ENCODE peak calls at places on chromosomes 7 and 10, in nine cellular contexts. L is stomach, C is GM23338, J is K562, Z is transverse colon, G is HepG2, B is Panc1, E is spleen, H is H1. D is an unnamed sample.

GRCh38 chr7:44308741-44309270 is 16.6 kb downstream of the CAMK2B start:
- DNase-seq in L (peak; percentile 22), C (no peak), J (no peak), Z (no peak), G (no peak), B (no peak), E (peak; percentile 72), H (peak; percentile 62), D (peak; percentile 75)

GRCh38 chr10:114151486-114151885 is 22.5 kb downstream of the CCDC186 start:
- DNase-seq in L (no peak), C (no peak), J (no peak), Z (no peak), G (peak; percentile 21), B (peak; percentile 75), E (no peak), H (no peak), D (no peak)

GRCh38 chr7:77403957-77404356 is 12.2 kb downstream of the GSAP start:
- DNase-seq in L (no peak), C (no peak), J (no peak), Z (no peak), G (no peak), B (no peak), E (no peak), H (no peak), D (no peak)

GRCh38 chr7:75740846-75741497 is 2.2 kb upstream of the HIP1 start:
- DNase-seq in L (peak; percentile 29), C (peak; percentile 60), J (peak; percentile 84), Z (peak; percentile 57), G (peak; percentile 40), B (no peak), E (no peak), H (peak; percentile 50), D (no peak)

GRCh38 chr7:105013818-105014724 is at the start of gene KMT2E:
- DNase-seq in L (peak; percentile 92), C (peak; percentile 89), J (peak; percentile 96), Z (peak; percentile 91), G (peak; percentile 69), B (no peak), E (peak; percentile 98), H (peak; percentile 93), D (peak; percentile 96)

GRCh38 chr7:106536079-106536478 is 124.9 kb downstream of the CCDC71L start:
- DNase-seq in L (no peak), C (no peak), J (no peak), Z (no peak), G (no peak), B (no peak), E (no peak), H (no peak), D (no peak)

GRCh38 chr7:1708640-1709249 is 38.7 kb downstream of the ELFN1 start:
- DNase-seq in L (no peak), C (no peak), J (no peak), Z (no peak), G (no peak), B (no peak), E (peak; percentile 52), H (peak; percentile 26), D (no peak)

GRCh38 chr7:22730921-22731654 is 4.1 kb downstream of the IL6 start:
- DNase-seq in L (no peak), C (no peak), J (no peak), Z (no peak), G (no peak), B (peak; percentile 83), E (no peak), H (no peak), D (no peak)

GRCh38 chr7:4270941-4271715 is 411.0 kb upstream of the FOXK1 start:
- DNase-seq in L (no peak), C (peak; percentile 27), J (no peak), Z (no peak), G (no peak), B (no peak), E (peak; percentile 64), H (peak; percentile 43), D (peak; percentile 79)

GRCh38 chr7:157753713-157754415 is 417.1 kb downstream of the DNAJB6 start:
- DNase-seq in L (no peak), C (no peak), J (no peak), Z (no peak), G (no peak), B (no peak), E (no peak), H (no peak), D (no peak)

GRCh38 chr10:18955041-18955440 is 93.6 kb upstream of the MALRD1 start:
- DNase-seq in L (no peak), C (no peak), J (no peak), Z (no peak), G (no peak), B (no peak), E (no peak), H (no peak), D (no peak)

GRCh38 chr7:28062197-28062988 is 118.2 kb downstream of the JAZF1 start:
- DNase-seq in L (peak; percentile 68), C (peak; percentile 93), J (peak; percentile 65), Z (peak; percentile 73), G (peak; percentile 40), B (peak; percentile 43), E (peak; percentile 88), H (peak; percentile 86), D (no peak)

GRCh38 chr10:69413221-69413865 is 3.4 kb downstream of the TACR2 start:
- DNase-seq in L (peak; percentile 66), C (peak; percentile 95), J (peak; percentile 79), Z (peak; percentile 63), G (peak; percentile 41), B (no peak), E (peak; percentile 66), H (peak; percentile 83), D (peak; percentile 95)

GRCh38 chr7:112481337-112481736 is 546 bp downstream of the LSMEM1 start:
- DNase-seq in L (no peak), C (no peak), J (no peak), Z (no peak), G (no peak), B (no peak), E (no peak), H (no peak), D (no peak)

DNA sequence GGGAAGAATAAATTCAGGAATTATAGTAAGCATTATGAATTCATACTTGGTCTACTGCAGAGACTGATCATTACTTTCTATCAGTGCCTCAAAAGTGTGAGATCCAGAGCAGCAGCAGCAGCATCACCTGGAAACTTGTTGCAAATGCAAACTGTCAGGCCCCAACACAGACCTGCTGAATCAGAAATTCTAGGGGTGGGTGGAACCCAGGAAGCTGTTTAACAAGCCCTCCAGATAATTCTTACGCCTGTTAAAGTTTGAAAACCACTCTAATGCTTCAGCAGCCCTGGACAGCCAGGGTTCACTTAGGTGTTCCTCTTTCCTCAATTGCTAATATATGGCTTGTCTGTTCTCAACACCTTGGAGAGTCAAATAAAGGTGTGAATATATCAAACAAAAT is 19.5 kb downstream of the CACUL1 start:
- DNase-seq in L (no peak), C (peak; percentile 43), J (peak; percentile 21), Z (no peak), G (no peak), B (no peak), E (no peak), H (no peak), D (no peak)
- H3K4me1 ChIP-seq in L (peaks cover 99% of the 10 kb centered on the region), C (peaks cover 42% of the 10 kb centered on the region), J (peaks cover 7% of the 10 kb centered on the region), Z (peaks cover 97% of the 10 kb centered on the region), G (peaks cover 39% of the 10 kb centered on the region), B (peaks cover 22% of the 10 kb centered on the region), E (peaks cover 100% of the 10 kb centered on the region), H (no peaks in the 10 kb centered on the region), D (peaks cover 61% of the 10 kb centered on the region)

GRCh38 chr10:78316451-78316931 is 282.8 kb downstream of the RPS24 start:
- DNase-seq in L (no peak), C (no peak), J (no peak), Z (no peak), G (no peak), B (no peak), E (no peak), H (peak; percentile 31), D (peak; percentile 88)
- TF ChIP-seq POLR2AphosphoS5 in L (no peak), C (no peak), J (no peak), Z (peak; percentile 10), G (no peak), B (no peak), E (no peak), H (no peak), D (no peak)

GRCh38 chr7:36280840-36281812 is 108.5 kb upstream of the ANLN start:
- DNase-seq in L (peak; percentile 69), C (peak; percentile 69), J (peak; percentile 22), Z (peak; percentile 73), G (no peak), B (peak; percentile 86), E (no peak), H (no peak), D (no peak)
- H3K27ac ChIP-seq in L (peak overlapping the region; percentile 58), C (peak overlapping the region; percentile 84), J (no peak overlapping the region), Z (peak overlapping the region; percentile 70), G (no peak overlapping the region), B (peak overlapping the region; percentile 99), E (no peak overlapping the region), H (peak overlapping the region; percentile 77), D (peak overlapping the region; percentile 76)

GRCh38 chr7:98360221-98361124 is 40.4 kb downstream of the BAIAP2L1 start:
- DNase-seq in L (peak; percentile 43), C (peak; percentile 58), J (peak; percentile 83), Z (peak; percentile 74), G (peak; percentile 51), B (no peak), E (peak; percentile 51), H (no peak), D (no peak)
- H3K4me1 ChIP-seq in L (peaks cover 26% of the 10 kb centered on the region), C (peaks cover 26% of the 10 kb centered on the region), J (peaks cover 21% of the 10 kb centered on the region), Z (peaks cover 39% of the 10 kb centered on the region), G (peaks cover 29% of the 10 kb centered on the region), B (peaks cover 78% of the 10 kb centered on the region), E (peaks cover 8% of the 10 kb centered on the region), H (peaks cover 10% of the 10 kb centered on the region), D (no peaks in the 10 kb centered on the region)

DNA sequence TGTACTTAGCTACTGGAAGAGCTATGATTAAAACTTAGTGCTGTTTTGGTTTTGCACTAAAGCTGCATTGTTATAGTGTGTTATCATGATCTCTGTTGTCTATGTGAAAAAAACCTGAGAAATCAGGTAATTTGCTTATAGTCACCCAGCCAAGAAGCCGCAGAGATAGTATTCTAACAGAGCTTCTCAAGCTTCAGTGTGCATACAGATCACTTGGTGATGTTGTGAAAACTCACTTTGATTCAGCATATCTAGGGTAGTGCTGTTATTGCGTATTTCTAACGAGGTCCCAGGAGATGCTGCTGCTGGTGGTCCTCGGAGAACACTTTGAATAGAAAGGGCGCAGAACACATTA is 68.5 kb upstream of the PDCD4 start:
- DNase-seq in L (no peak), C (no peak), J (no peak), Z (no peak), G (no peak), B (no peak), E (no peak), H (no peak), D (no peak)
- TF ChIP-seq POLR2AphosphoS5 in L (no peak), C (no peak), J (no peak), Z (no peak), G (no peak), B (no peak), E (no peak), H (no peak), D (no peak)

DNA sequence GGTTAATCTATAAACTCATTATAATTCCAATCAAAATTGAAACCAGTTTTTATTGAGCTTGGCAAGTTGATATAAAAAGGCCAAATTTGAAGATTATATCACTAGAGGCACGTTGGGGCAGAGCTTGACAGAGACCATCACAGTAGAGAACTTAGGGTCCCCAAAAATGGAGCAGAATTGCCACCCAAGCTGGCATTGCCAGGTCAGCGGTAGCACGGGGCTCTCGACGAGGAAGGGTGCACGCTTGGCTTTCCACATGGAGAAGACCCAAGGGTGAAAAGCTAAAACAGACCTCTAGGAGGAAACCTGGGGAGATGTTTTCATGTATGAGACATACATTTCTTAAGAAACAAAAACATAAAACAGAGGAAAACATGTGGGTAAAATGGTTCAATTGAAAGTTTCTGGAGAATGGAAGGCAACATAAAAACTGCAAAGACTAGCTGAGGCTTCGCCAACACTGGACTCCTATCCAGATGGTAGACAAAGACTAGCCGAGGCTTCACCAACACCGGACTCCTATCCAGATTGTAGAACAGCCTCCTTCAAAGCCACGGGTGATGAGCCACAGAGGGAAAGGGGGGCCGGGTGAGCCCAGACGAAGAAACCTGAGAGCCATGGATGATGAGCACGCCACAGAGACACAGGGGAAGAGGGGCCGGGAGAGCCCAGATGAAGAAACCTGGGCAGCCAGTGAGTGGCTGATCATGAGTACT is 4.1 kb upstream of the JAKMIP3 start:
- DNase-seq in L (peak; percentile 4), C (no peak), J (no peak), Z (no peak), G (no peak), B (no peak), E (no peak), H (no peak), D (no peak)
- H3K27ac ChIP-seq in L (no peak overlapping the region), C (no peak overlapping the region), J (no peak overlapping the region), Z (no peak overlapping the region), G (no peak overlapping the region), B (no peak overlapping the region), E (no peak overlapping the region), H (no peak overlapping the region), D (no peak overlapping the region)

D was measured in esophagus muscularis mucosa.